ENCODE peak calls at places on chromosome 3, in six cellular contexts. B is AG04449; S is NCI-H1092 treated with DMSO at 0.1 percent for 48 hours; J is stimulated activated CD4-positive, alpha-beta T cell treated with anti-CD3 and anti-CD28 coated beads, TNF-alpha, amount 100 ng/mL, for 4 hours; V is A172; Z is pons. O is an unnamed sample.

GRCh38 chr3:105140899-105141367 is 225.8 kb upstream of the ALCAM start:
- DNase-seq in B (no peak), S (no peak), J (no peak), V (no peak), Z (no peak), O (no peak)

GRCh38 chr3:86828751-86829150 is 162.2 kb downstream of the VGLL3 start:
- DNase-seq in B (no peak), S (no peak), J (no peak), V (no peak), Z (no peak), O (no peak)

GRCh38 chr3:171379281-171379680 is 80.9 kb downstream of the TNIK start:
- DNase-seq in B (no peak), S (no peak), J (no peak), V (no peak), Z (no peak), O (no peak)

GRCh38 chr3:120791958-120792357 is 49.4 kb downstream of the GTF2E1 start:
- DNase-seq in B (no peak), S (no peak), J (no peak), V (peak; percentile 80), Z (no peak), O (peak; percentile 50)

GRCh38 chr3:55877703-55878102 is 390.6 kb upstream of the WNT5A start:
- DNase-seq in B (no peak), S (no peak), J (no peak), V (no peak), Z (no peak), O (no peak)

GRCh38 chr3:34009480-34009844 is 211.0 kb downstream of the PDCD6IP start:
- DNase-seq in B (no peak), S (no peak), J (no peak), V (peak; percentile 16), Z (no peak), O (no peak)

GRCh38 chr3:177729939-177730700 is 532.8 kb upstream of the TBL1XR1 start:
- DNase-seq in B (no peak), S (peak; percentile 80), J (no peak), V (no peak), Z (no peak), O (no peak)

GRCh38 chr3:53842436-53843194 is 3.6 kb downstream of the CHDH start:
- DNase-seq in B (no peak), S (peak; percentile 51), J (no peak), V (peak; percentile 4), Z (peak; percentile 96), O (no peak)

GRCh38 chr3:13528217-13528801 is 20.6 kb upstream of the FBLN2 start:
- DNase-seq in B (no peak), S (peak; percentile 4), J (no peak), V (no peak), Z (no peak), O (no peak)

GRCh38 chr3:130950641-130951040 is 56.8 kb downstream of the ATP2C1 start:
- DNase-seq in B (no peak), S (no peak), J (no peak), V (no peak), Z (no peak), O (no peak)

GRCh38 chr3:177058647-177059046 is 138.6 kb downstream of the TBL1XR1 start:
- DNase-seq in B (no peak), S (no peak), J (no peak), V (no peak), Z (peak; percentile 53), O (no peak)

GRCh38 chr3:9500108-9501050 is 53.2 kb downstream of the LHFPL4 start:
- DNase-seq in B (no peak), S (no peak), J (peak; percentile 17), V (no peak), Z (no peak), O (peak; percentile 9)

GRCh38 chr3:32147509-32147908 is 41.1 kb downstream of the GPD1L start:
- DNase-seq in B (no peak), S (no peak), J (no peak), V (no peak), Z (no peak), O (no peak)

GRCh38 chr3:152202976-152203626 is 65.6 kb upstream of the MBNL1 start:
- DNase-seq in B (no peak), S (no peak), J (no peak), V (no peak), Z (no peak), O (no peak)

GRCh38 chr3:183435701-183436100 is 7.3 kb upstream of the MCF2L2 start:
- DNase-seq in B (no peak), S (no peak), J (no peak), V (no peak), Z (no peak), O (no peak)

GRCh38 chr3:162601101-162601670 is 1104.6 kb downstream of the OTOL1 start:
- DNase-seq in B (no peak), S (no peak), J (no peak), V (no peak), Z (no peak), O (no peak)

GRCh38 chr3:171890398-171890797 is 47.2 kb downstream of the TMEM212 start:
- DNase-seq in B (no peak), S (no peak), J (no peak), V (no peak), Z (no peak), O (no peak)

GRCh38 chr3:112579697-112580096 is 17.9 kb downstream of the SLC35A5 start:
- DNase-seq in B (peak; percentile 16), S (no peak), J (no peak), V (no peak), Z (no peak), O (no peak)

GRCh38 chr3:47646362-47646761 is 67.7 kb upstream of the CSPG5 start:
- DNase-seq in B (peak; percentile 33), S (no peak), J (no peak), V (no peak), Z (no peak), O (no peak)

GRCh38 chr3:9945358-9945757 is 6.8 kb downstream of the PRRT3 start:
- DNase-seq in B (no peak), S (no peak), J (no peak), V (no peak), Z (peak; percentile 26), O (no peak)

GRCh38 chr3:144754076-144754783 is 782.6 kb downstream of the DIPK2A start:
- DNase-seq in B (no peak), S (no peak), J (no peak), V (no peak), Z (no peak), O (no peak)

GRCh38 chr3:43691120-43692002 is 623 bp downstream of the ABHD5 start:
- DNase-seq in B (no peak), S (peak; percentile 10), J (no peak), V (peak; percentile 33), Z (no peak), O (no peak)

GRCh38 chr3:93969997-93970396 is 3.7 kb downstream of the PROS1 start:
- DNase-seq in B (no peak), S (no peak), J (no peak), V (no peak), Z (no peak), O (no peak)

GRCh38 chr3:128447561-128448013 is 19.1 kb downstream of the DNAJB8 start:
- DNase-seq in B (no peak), S (no peak), J (no peak), V (no peak), Z (no peak), O (no peak)

GRCh38 chr3:16467368-16467767 is 46.1 kb downstream of the RFTN1 start:
- DNase-seq in B (no peak), S (no peak), J (no peak), V (no peak), Z (no peak), O (no peak)

GRCh38 chr3:43285644-43286043 is 696 bp upstream of the SNRK start:
- DNase-seq in B (no peak), S (no peak), J (no peak), V (no peak), Z (no peak), O (no peak)

GRCh38 chr3:188348445-188349244 is 194.7 kb downstream of the LPP start:
- DNase-seq in B (peak; percentile 84), S (no peak), J (no peak), V (peak; percentile 92), Z (no peak), O (peak; percentile 86)